ENCODE peak calls at places on chromosomes 12 and 14, in four cellular contexts. E, P, O and D are unnamed samples.

GRCh38 chr12:51188359-51189051 is 15.6 kb upstream of the TFCP2 start:
- DNase-seq in E (no peak), P (no peak), O (no peak), D (no peak)

GRCh38 chr12:57242691-57243454 is 8.1 kb downstream of the STAC3 start:
- DNase-seq in E (peak; percentile 75), P (peak; percentile 99), O (no peak), D (peak; percentile 46)

GRCh38 chr12:4422985-4423384 is 22.6 kb downstream of the FGF6 start:
- DNase-seq in E (no peak), P (peak; percentile 35), O (no peak), D (no peak)

GRCh38 chr12:24997970-24998582 is 49.2 kb upstream of the BCAT1 start:
- DNase-seq in E (no peak), P (no peak), O (no peak), D (no peak)

GRCh38 chr14:22472935-22473854 is 115.8 kb downstream of the DAD1 start:
- DNase-seq in E (no peak), P (peak; percentile 79), O (no peak), D (peak; percentile 40)

GRCh38 chr12:106434521-106434920 is 77.0 kb downstream of the POLR3B start:
- DNase-seq in E (no peak), P (no peak), O (no peak), D (no peak)

GRCh38 chr12:34402228-34402898 is 380.1 kb downstream of the ALG10 start:
- DNase-seq in E (peak; percentile 59), P (peak; percentile 22), O (peak; percentile 24), D (peak; percentile 4)

GRCh38 chr12:49825971-49826421 is 2.2 kb downstream of the NCKAP5L start:
- DNase-seq in E (peak; percentile 68), P (peak; percentile 72), O (no peak), D (no peak)

GRCh38 chr12:21697829-21698630 is 40.4 kb upstream of the LDHB start:
- DNase-seq in E (no peak), P (no peak), O (no peak), D (no peak)

GRCh38 chr14:105419305-105420091 is at the start of gene MTA1:
- DNase-seq in E (no peak), P (no peak), O (no peak), D (peak; percentile 61)

GRCh38 chr12:78562358-78563205 is 302.0 kb upstream of the SYT1 start:
- DNase-seq in E (no peak), P (no peak), O (no peak), D (no peak)

GRCh38 chr12:1830981-1831930 is 10.9 kb downstream of the LRTM2 start:
- DNase-seq in E (no peak), P (peak; percentile 97), O (peak; percentile 83), D (peak; percentile 61)

GRCh38 chr12:125284945-125285344 is 219.7 kb downstream of the AACS start:
- DNase-seq in E (no peak), P (no peak), O (no peak), D (no peak)

GRCh38 chr12:124867389-124867930 is 3.8 kb upstream of the SCARB1 start:
- DNase-seq in E (no peak), P (no peak), O (no peak), D (no peak)

GRCh38 chr12:16165506-16165905 is 112.0 kb downstream of the SLC15A5 start:
- DNase-seq in E (peak; percentile 66), P (peak; percentile 76), O (no peak), D (no peak)

GRCh38 chr12:116381744-116382455 is 104.4 kb upstream of the MED13L start:
- DNase-seq in E (peak; percentile 57), P (peak; percentile 94), O (no peak), D (no peak)

GRCh38 chr14:68359862-68360552 is 432.9 kb downstream of the ZFP36L1 start:
- DNase-seq in E (peak; percentile 88), P (no peak), O (peak; percentile 87), D (peak; percentile 35)

GRCh38 chr14:32623300-32624093 is 294.4 kb downstream of the AKAP6 start:
- DNase-seq in E (peak; percentile 64), P (no peak), O (no peak), D (no peak)

GRCh38 chr12:12622418-12622817 is 10.7 kb downstream of the CREBL2 start:
- DNase-seq in E (no peak), P (no peak), O (no peak), D (no peak)

GRCh38 chr12:95648990-95649791 is 97.9 kb upstream of the USP44 start:
- DNase-seq in E (peak; percentile 72), P (no peak), O (no peak), D (no peak)

GRCh38 chr12:101862245-101862644 is 15.1 kb upstream of the DRAM1 start:
- DNase-seq in E (no peak), P (no peak), O (no peak), D (no peak)
- H3K27ac ChIP-seq in E (no peak overlapping the region), P (no peak overlapping the region), O (no peak overlapping the region), D (no peak overlapping the region)

DNA sequence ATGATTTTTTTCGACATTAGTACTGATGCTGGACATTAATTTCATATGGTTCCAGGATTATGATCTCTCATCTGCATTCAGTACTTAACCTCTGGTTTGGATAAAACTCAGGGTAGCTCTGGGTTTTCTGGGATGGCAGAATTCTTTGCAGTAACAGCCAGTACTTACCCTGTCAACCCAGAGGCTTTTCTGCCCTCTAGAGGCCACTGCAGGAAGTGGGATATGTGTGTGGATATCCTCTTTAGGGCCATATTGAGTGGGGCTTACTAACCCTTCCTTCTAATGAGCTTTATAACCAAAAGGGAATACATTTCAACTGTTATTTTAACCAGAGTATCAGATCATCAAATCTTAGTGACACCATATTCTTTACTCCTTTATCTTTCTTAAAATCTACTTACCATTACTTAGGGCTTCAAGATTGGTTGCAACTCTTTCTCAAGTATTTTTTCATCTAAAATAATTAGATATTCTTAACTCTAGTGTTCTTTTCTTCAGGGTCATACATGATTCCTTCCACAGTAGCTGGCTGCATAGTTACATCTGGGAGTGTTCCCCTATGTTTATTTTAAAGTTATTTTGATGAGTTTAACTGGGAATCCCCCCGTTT is 488.0 kb upstream of the STXBP6 start:
- DNase-seq in E (no peak), P (peak; percentile 92), O (no peak), D (no peak)
- TF ChIP-seq CTCF in E (peak; percentile 6), P (peak; percentile 94), O (peak; percentile 45), D (peak; percentile 49)

GRCh38 chr12:53067993-53068770 is 11.0 kb downstream of the SPRYD3 start:
- DNase-seq in E (peak; percentile 66), P (peak; percentile 46), O (no peak), D (no peak)

GRCh38 chr12:53067074-53067992 is 11.9 kb downstream of the SPRYD3 start:
- DNase-seq in E (peak; percentile 64), P (peak; percentile 42), O (no peak), D (no peak)

GRCh38 chr12:53069621-53070410 is 9.4 kb downstream of the SPRYD3 start:
- DNase-seq in E (peak; percentile 81), P (peak; percentile 53), O (no peak), D (no peak)

GRCh38 chr12:53070901-53071492 is 8.2 kb downstream of the SPRYD3 start:
- DNase-seq in E (peak; percentile 67), P (peak; percentile 77), O (no peak), D (no peak)

DNA sequence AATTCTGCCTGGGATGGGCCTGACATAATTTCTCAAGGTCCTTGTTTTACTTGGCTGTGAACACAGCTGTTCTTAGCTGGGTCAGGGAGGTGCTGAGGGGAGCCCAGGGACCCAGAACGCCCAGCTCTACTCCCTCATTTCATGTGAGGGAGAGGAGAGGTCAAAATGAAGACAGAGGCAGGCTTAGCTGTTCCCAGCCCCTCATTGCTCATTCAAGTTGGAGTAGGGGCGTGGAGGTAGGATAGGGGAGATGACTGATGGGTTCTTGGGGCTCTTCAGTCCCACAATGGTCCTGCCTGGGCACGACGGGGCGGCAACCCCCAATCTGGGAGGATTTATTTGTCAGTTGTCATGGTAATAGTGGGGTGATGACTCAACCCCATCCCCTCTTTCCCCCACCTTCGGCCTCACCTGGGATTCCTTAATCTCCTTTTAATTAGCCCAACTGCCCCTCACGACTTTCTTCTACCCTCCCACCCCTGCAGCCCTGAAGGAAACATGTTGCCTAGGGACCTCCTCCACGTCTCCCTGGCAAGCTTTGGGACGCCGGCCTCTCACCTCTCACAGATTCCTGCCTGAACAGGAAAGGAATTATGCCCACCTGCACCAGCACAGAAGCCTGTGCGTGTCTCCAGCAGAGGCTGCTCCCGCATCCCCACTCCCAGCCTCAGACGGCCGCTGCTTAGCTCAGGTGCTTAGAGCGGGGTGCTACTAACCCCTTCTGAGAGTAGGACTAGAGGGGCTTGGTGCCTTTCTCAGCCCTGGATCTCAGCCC is 10.2 kb downstream of the SPRYD3 start:
- DNase-seq in E (peak; percentile 66), P (peak; percentile 58), O (no peak), D (no peak)
- H3K4me1 ChIP-seq in E (peaks cover 72% of the 10 kb centered on the region), P (peaks cover 10% of the 10 kb centered on the region), O (peaks cover 50% of the 10 kb centered on the region), D (peaks cover 89% of the 10 kb centered on the region)

GRCh38 chr12:46803517-46803916 is 22.3 kb downstream of the SLC38A4 start:
- DNase-seq in E (no peak), P (no peak), O (no peak), D (no peak)
- H3K27ac ChIP-seq in E (no peak overlapping the region), P (no peak overlapping the region), O (no peak overlapping the region), D (no peak overlapping the region)

GRCh38 chr12:9149372-9149771 is 33.7 kb upstream of the A2M start:
- DNase-seq in E (no peak), P (peak; percentile 81), O (no peak), D (no peak)
- TF ChIP-seq CTCF in E (no peak), P (peak; percentile 99), O (no peak), D (no peak)

GRCh38 chr12:67453181-67453580 is 184.0 kb downstream of the CAND1 start:
- DNase-seq in E (no peak), P (no peak), O (no peak), D (no peak)
- H3K4me1 ChIP-seq in E (peaks cover 10% of the 10 kb centered on the region), P (no peaks in the 10 kb centered on the region), O (peaks cover 17% of the 10 kb centered on the region), D (peaks cover 3% of the 10 kb centered on the region)

DNA sequence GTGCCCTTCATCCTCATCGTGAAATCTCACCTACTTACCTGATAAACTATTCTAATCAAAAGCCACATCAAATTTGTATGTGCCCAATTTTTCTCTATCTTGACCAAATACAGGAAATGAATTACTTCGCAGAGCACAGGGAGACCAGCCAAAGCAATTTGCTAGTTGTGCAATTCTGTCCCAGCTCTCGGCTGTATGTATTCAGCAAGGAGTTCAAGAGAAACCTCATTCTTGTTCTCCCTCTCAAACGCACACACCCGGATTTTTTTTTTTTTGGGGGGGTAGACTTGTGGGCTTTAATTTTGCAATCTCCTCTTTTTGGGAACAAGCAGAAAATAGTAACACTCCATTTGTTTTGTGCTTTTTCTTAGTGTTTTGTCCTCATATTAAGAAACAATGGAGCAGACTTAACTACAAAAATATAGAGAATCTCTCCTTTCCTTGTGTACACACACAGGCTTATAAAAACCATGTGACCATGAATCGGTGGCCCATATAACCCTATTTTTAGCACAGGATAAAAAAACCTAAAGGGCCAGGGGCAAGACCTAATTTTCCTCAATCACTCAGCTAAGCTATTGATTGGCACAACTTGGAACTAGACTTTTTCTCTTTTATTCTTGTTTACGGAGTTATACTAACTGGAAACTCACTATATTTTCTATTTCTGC is 64.2 kb downstream of the MBIP start:
- DNase-seq in E (no peak), P (no peak), O (no peak), D (no peak)
- H3K27ac ChIP-seq in E (no peak overlapping the region), P (no peak overlapping the region), O (peak overlapping the region; percentile 47), D (no peak overlapping the region)

GRCh38 chr12:3249081-3249800 is 172.1 kb downstream of the TSPAN9 start:
- DNase-seq in E (no peak), P (no peak), O (no peak), D (no peak)
- TF ChIP-seq CTCF in E (no peak), P (no peak), O (no peak), D (no peak)